ENCODE peak calls at places on chromosomes 11 and 22, in four cellular contexts. B is stimulated activated memory B cell treated with anti-CD40 and anti-IgM and Interleukin-4, amounts not matched to agents 10 μg/mL and 1 μg/mL and 100 μg/mL, for 72 hours; V is left cardiac atrium; Q is aorta. D is an unnamed sample.

GRCh38 chr11:93689166-93689734 is 27.8 kb downstream of the CEP295 start:
- ATAC-seq in B (peak; percentile 66), Q (no peak), V (no peak), D (peak; percentile 99)

GRCh38 chr11:14015711-14016110 is 53.2 kb downstream of the SPON1 start:
- ATAC-seq in V (peak; percentile 74), B (no peak), Q (peak; percentile 66), D (no peak)

GRCh38 chr11:61482513-61482912 is 26.0 kb upstream of the LRRC10B start:
- ATAC-seq in B (peak; percentile 18), V (no peak), Q (peak; percentile 26), D (peak; percentile 61)

GRCh38 chr11:102666331-102666957 is 39.1 kb downstream of the MMP27 start:
- ATAC-seq in Q (no peak), B (no peak), V (peak; percentile 40), D (no peak)

GRCh38 chr11:103923473-103923931 is 112.9 kb upstream of the DDI1 start:
- ATAC-seq in V (no peak), Q (no peak), B (no peak), D (no peak)

GRCh38 chr22:17829691-17830040 is 55.4 kb upstream of the BID start:
- ATAC-seq in Q (no peak), B (no peak), V (no peak), D (peak; percentile 10)

GRCh38 chr22:44889233-44889878 is 120.4 kb downstream of the PHF21B start:
- ATAC-seq in V (no peak), Q (no peak), B (no peak), D (no peak)

GRCh38 chr11:19459240-19459639 is 218.5 kb upstream of the E2F8 start:
- ATAC-seq in V (no peak), B (no peak), Q (no peak), D (no peak)

GRCh38 chr11:27869701-27870100 is 169.4 kb upstream of the BDNF start:
- ATAC-seq in Q (no peak), V (no peak), B (peak; percentile 42), D (no peak)

GRCh38 chr11:65298131-65298535 is 16.5 kb upstream of the CDC42EP2 start:
- ATAC-seq in V (peak; percentile 77), B (no peak), Q (peak; percentile 86), D (no peak)

GRCh38 chr11:16153951-16154350 is 202.4 kb downstream of the SOX6 start:
- ATAC-seq in Q (no peak), B (no peak), V (no peak), D (no peak)

GRCh38 chr22:50422961-50423815 is 51.6 kb downstream of the SBF1 start:
- ATAC-seq in Q (no peak), V (no peak), B (no peak), D (no peak)

GRCh38 chr11:116835042-116835772 is 2.2 kb downstream of the APOA1 start:
- ATAC-seq in Q (no peak), B (peak; percentile 1), V (peak; percentile 57), D (peak; percentile 7)

GRCh38 chr22:21714059-21714770 is 21.4 kb downstream of the YPEL1 start:
- ATAC-seq in V (peak; percentile 9), B (no peak), Q (peak; percentile 43), D (no peak)